ENCODE peak calls at places on chromosomes 11 and 22, in five cellular contexts. M is activated CD4-positive, alpha-beta T cell treated with anti-CD3 and anti-CD28 coated beads, Interleukin-2, amount 50 U/mL, for 1 hour; Y is fibroblast of lung; R is Daoy; E is adipocyte. D is an unnamed sample.

GRCh38 chr22:46971141-46971775 is 208.8 kb downstream of the TBC1D22A start:
- DNase-seq in M (no peak), Y (peak; percentile 27), R (no peak), E (no peak), D (no peak)

GRCh38 chr11:63877658-63878241 is 38.8 kb downstream of the MARK2 start:
- DNase-seq in M (no peak), Y (no peak), R (no peak), E (no peak), D (no peak)

GRCh38 chr11:64186205-64187165 is 514 bp downstream of the STIP1 start:
- DNase-seq in M (peak; percentile 25), Y (peak; percentile 11), R (no peak), E (peak; percentile 54), D (peak; percentile 56)

GRCh38 chr11:115420524-115420923 is 83.7 kb downstream of the CADM1 start:
- DNase-seq in M (no peak), Y (no peak), R (peak; percentile 3), E (no peak), D (no peak)

GRCh38 chr11:83033972-83034672 is 37.6 kb downstream of the RAB30 start:
- DNase-seq in M (no peak), Y (peak; percentile 88), R (peak; percentile 69), E (peak; percentile 94), D (no peak)

GRCh38 chr11:68929706-68930605 is 26.3 kb downstream of the IGHMBP2 start:
- DNase-seq in M (no peak), Y (no peak), R (no peak), E (no peak), D (no peak)

GRCh38 chr11:46421257-46421880 is 29.8 kb upstream of the CHRM4 start:
- DNase-seq in M (no peak), Y (no peak), R (no peak), E (no peak), D (no peak)

GRCh38 chr11:106468091-106468490 is 390.6 kb downstream of the AASDHPPT start:
- DNase-seq in M (no peak), Y (peak; percentile 90), R (peak; percentile 48), E (peak; percentile 30), D (no peak)

GRCh38 chr22:49820984-49821383 is 6.7 kb downstream of the BRD1 start:
- DNase-seq in M (no peak), Y (no peak), R (no peak), E (no peak), D (no peak)

GRCh38 chr11:121554552-121554951 is 101.8 kb upstream of the SORL1-AS1 start:
- DNase-seq in M (no peak), Y (no peak), R (no peak), E (no peak), D (no peak)

GRCh38 chr11:27722117-27722844 is 22.0 kb upstream of the BDNF start:
- DNase-seq in M (no peak), Y (peak; percentile 65), R (peak; percentile 57), E (peak; percentile 55), D (no peak)

GRCh38 chr11:17683378-17684161 is 35.8 kb upstream of the MYOD1 start:
- DNase-seq in M (no peak), Y (peak; percentile 93), R (peak; percentile 83), E (peak; percentile 5), D (no peak)

GRCh38 chr11:34978236-34979191 is 62.1 kb downstream of the PDHX start:
- DNase-seq in M (no peak), Y (peak; percentile 57), R (peak; percentile 67), E (no peak), D (no peak)

GRCh38 chr11:29449280-29450074 is 567.4 kb downstream of the KCNA4 start:
- DNase-seq in M (no peak), Y (peak; percentile 43), R (no peak), E (peak; percentile 30), D (no peak)